ENCODE peak calls at places on chromosomes 2 and 18, in ten cellular contexts. F, Q, Z, C, H, D, B, I, X and L are unnamed samples.

GRCh38 chr2:159227467-159227866 is 59.0 kb downstream of the WDSUB1 start:
- DNase-seq in B (no peak), I (no peak), H (no peak), C (no peak), D (no peak), X (no peak), Z (no peak), Q (no peak), F (no peak), L (no peak)

GRCh38 chr18:77910347-77910746 is 660.7 kb downstream of the GALR1 start:
- DNase-seq in F (no peak), I (no peak), C (no peak), Z (no peak), X (no peak), H (no peak), D (no peak), Q (no peak), B (no peak), L (no peak)

GRCh38 chr2:11750422-11750821 is 4.0 kb downstream of the LPIN1 start:
- DNase-seq in I (peak), C (no peak), X (no peak), F (no peak), H (no peak), Z (no peak), Q (no peak), D (no peak), B (no peak), L (no peak)

GRCh38 chr2:88329815-88330603 is 122.5 kb downstream of the FOXI3 start:
- DNase-seq in H (no peak), I (no peak), C (no peak), X (no peak), Q (no peak), Z (no peak), B (no peak), F (no peak), D (no peak), L (no peak)

GRCh38 chr18:51578403-51578980 is 381.0 kb upstream of the MEX3C start:
- DNase-seq in D (no peak), Q (no peak), B (no peak), H (no peak), C (no peak), Z (no peak), X (no peak), F (no peak), I (no peak), L (no peak)

GRCh38 chr18:73681912-73682311 is 465.7 kb downstream of the FBXO15 start:
- DNase-seq in X (no peak), Z (no peak), Q (no peak), D (no peak), B (no peak), H (no peak), C (no peak), I (no peak), F (no peak), L (no peak)

GRCh38 chr2:128628206-128628605 is 309.5 kb upstream of the HS6ST1 start:
- DNase-seq in X (no peak), B (no peak), Z (no peak), Q (no peak), H (peak), C (peak), D (no peak), F (peak), I (no peak), L (peak)

GRCh38 chr2:181846359-181846758 is 45.2 kb upstream of the ITPRID2 start:
- DNase-seq in F (no peak), I (no peak), X (no peak), C (no peak), D (no peak), Q (no peak), H (no peak), Z (no peak), B (no peak), L (no peak)

GRCh38 chr2:37343537-37344434 is 644 bp upstream of the QPCT start:
- DNase-seq in D (no peak), I (peak), Z (peak), F (no peak), X (peak), C (no peak), H (no peak), B (peak), Q (no peak), L (peak)

GRCh38 chr2:28155071-28155470 is 237.6 kb upstream of the FOSL2 start:
- DNase-seq in I (no peak), H (no peak), X (no peak), D (no peak), Q (no peak), F (no peak), Z (no peak), C (no peak), B (no peak), L (no peak)

GRCh38 chr2:37779123-37779522 is 107.7 kb upstream of the CDC42EP3 start:
- DNase-seq in Z (no peak), I (no peak), F (no peak), C (no peak), Q (no peak), X (no peak), B (peak), H (no peak), D (no peak), L (no peak)

GRCh38 chr2:240929364-240930095 is 23.4 kb downstream of the CROCC2 start:
- DNase-seq in C (no peak), X (no peak), Z (no peak), I (no peak), F (peak), H (no peak), B (no peak), D (no peak), Q (peak), L (no peak)

GRCh38 chr2:27856386-27856785 is 33.8 kb downstream of the RBKS start:
- DNase-seq in B (no peak), Q (no peak), F (no peak), X (no peak), I (no peak), C (no peak), Z (no peak), D (no peak), H (no peak), L (no peak)

GRCh38 chr2:217989221-217989948 is 13.4 kb downstream of the TNS1 start:
- DNase-seq in I (no peak), Q (no peak), C (peak), B (no peak), X (no peak), D (no peak), H (no peak), F (no peak), Z (no peak), L (no peak)
- H3K27ac ChIP-seq in I (no peak), Q (no peak), C (peak), B (no peak), X (peak), D (peak), H (no peak), F (peak), Z (peak), L (peak)

GRCh38 chr2:130377491-130377890 is 21.6 kb downstream of the PTPN18 start:
- DNase-seq in F (peak), X (no peak), B (no peak), Z (no peak), Q (no peak), C (no peak), H (no peak), D (no peak), I (no peak), L (no peak)
- H3K4me3 ChIP-seq in F (no peak), X (no peak), B (no peak), Z (no peak), Q (no peak), C (no peak), H (no peak), D (no peak), I (peak), L (no peak)

GRCh38 chr18:44697315-44697714 is 16.6 kb downstream of the SETBP1 start:
- DNase-seq in Z (no peak), I (no peak), H (no peak), B (no peak), F (no peak), D (no peak), Q (no peak), X (no peak), C (no peak), L (no peak)
- H3K27ac ChIP-seq in Z (no peak), I (no peak), H (no peak), B (no peak), F (peak), D (peak), Q (peak), X (no peak), C (peak), L (peak)

GRCh38 chr2:174682578-174683391 is 81.5 kb downstream of the CHRNA1 start:
- DNase-seq in X (peak), H (peak), C (peak), D (peak), Q (peak), Z (peak), I (no peak), B (peak), F (peak), L (peak)
- H3K4me3 ChIP-seq in X (peak), H (peak), C (peak), D (peak), Q (peak), Z (peak), I (no peak), B (peak), F (peak), L (peak)

GRCh38 chr2:96326564-96326963 is 1.4 kb downstream of the ITPRIPL1 start:
- DNase-seq in C (no peak), H (no peak), F (peak), B (no peak), X (no peak), Q (no peak), Z (no peak), D (no peak), I (no peak), L (no peak)

GRCh38 chr2:96324716-96325037 is 440 bp upstream of the ITPRIPL1 start:
- DNase-seq in X (no peak), Q (no peak), B (no peak), I (no peak), Z (no peak), F (no peak), H (no peak), D (no peak), C (no peak), L (no peak)

GRCh38 chr2:96323849-96324248 is 1.3 kb upstream of the ITPRIPL1 start:
- DNase-seq in C (no peak), I (no peak), X (no peak), F (no peak), H (no peak), D (no peak), Z (no peak), B (no peak), Q (no peak), L (no peak)

GRCh38 chr2:96325884-96326255 is 753 bp downstream of the ITPRIPL1 start:
- DNase-seq in Z (no peak), Q (peak), B (no peak), I (peak), C (no peak), X (no peak), D (no peak), F (peak), H (no peak), L (no peak)

GRCh38 chr2:96325038-96325883 is at the start of gene ITPRIPL1:
- DNase-seq in X (no peak), Q (peak), F (peak), D (peak), B (no peak), C (no peak), H (no peak), Z (no peak), I (peak), L (no peak)
- H3K27ac ChIP-seq in X (peak), Q (peak), F (no peak), D (peak), B (no peak), C (no peak), H (no peak), Z (no peak), I (no peak), L (peak)

GRCh38 chr2:58429285-58429874 is 188.3 kb upstream of the FANCL start:
- DNase-seq in X (no peak), D (no peak), Z (no peak), I (no peak), H (no peak), B (no peak), Q (no peak), C (no peak), F (no peak), L (no peak)
- H3K4me3 ChIP-seq in X (no peak), D (no peak), Z (no peak), I (no peak), H (peak), B (no peak), Q (no peak), C (no peak), F (no peak), L (no peak)

DNA sequence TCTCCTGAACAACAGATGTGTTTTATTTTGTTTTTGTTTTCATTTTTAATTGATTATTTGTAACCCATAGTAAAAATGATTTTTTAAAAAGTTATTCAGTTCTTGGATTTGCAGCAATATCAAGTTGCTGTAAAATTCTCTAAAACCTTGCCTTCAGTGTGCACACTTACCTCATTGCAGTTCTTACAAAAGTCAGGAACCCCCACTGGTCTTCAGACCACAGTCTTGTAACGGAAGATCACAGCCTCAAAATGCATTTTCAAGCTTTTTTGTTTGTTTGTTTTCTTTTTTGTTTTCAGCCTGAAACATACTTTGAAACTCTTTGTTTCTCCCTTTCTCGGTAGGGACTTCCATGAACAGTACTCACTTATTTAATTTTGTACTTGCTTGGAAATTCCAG is 1012.8 kb upstream of the GYPC start:
- DNase-seq in B (no peak), Z (no peak), I (no peak), D (no peak), F (no peak), X (no peak), Q (no peak), H (no peak), C (no peak), L (no peak)
- H3K27ac ChIP-seq in B (no peak), Z (no peak), I (no peak), D (no peak), F (no peak), X (no peak), Q (peak), H (no peak), C (no peak), L (no peak)

GRCh38 chr2:190718652-190719526 is 70.0 kb downstream of the NAB1 start:
- DNase-seq in Q (peak), I (no peak), X (peak), B (no peak), H (no peak), D (peak), Z (peak), C (no peak), F (no peak), L (no peak)
- H3K4me3 ChIP-seq in Q (no peak), I (no peak), X (no peak), B (no peak), H (no peak), D (peak), Z (peak), C (no peak), F (no peak), L (no peak)

DNA sequence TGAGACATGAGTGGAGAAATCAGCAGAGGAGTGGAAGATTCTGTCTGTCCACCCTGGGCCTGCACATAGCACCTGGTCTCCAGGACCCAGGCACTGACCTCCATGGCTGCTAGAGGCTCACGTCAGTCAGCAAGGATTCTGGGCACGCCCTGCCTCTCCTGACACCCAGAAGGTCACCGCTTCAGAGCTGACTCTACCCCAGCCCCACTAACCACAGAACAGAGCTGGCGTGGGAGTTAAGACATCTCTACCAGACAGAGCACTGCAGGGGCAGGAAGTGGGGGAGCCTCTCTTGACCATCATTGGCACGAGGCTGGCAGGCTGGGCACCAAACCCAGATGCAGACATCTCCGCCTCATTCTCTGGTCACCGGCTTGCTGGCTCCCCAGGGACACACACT is 3.0 kb downstream of the ADCY3 start:
- DNase-seq in D (no peak), C (no peak), Z (no peak), Q (no peak), B (peak), I (no peak), F (no peak), H (no peak), X (no peak), L (no peak)
- H3K27ac ChIP-seq in D (no peak), C (no peak), Z (no peak), Q (no peak), B (peak), I (no peak), F (no peak), H (no peak), X (no peak), L (peak)

DNA sequence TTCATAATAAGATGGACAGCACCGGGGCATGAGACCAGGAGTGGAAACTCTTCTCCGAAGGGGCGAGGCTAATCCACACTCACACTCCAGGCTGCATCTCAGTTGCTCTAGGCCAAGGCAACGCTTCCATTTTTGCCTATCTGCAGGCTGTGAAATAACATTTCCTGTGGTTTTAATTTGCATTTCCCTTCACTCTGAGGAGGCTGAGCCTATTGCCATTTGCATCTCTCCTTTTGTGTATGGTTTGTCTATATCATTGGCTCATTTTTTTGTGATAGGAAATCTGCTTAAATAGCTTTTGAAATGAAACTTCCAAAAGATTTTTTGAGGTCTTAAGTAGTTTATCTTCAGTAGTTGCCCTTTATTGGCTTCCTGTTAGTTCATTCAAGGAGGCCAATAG is 57.6 kb downstream of the TPGS2 start:
- DNase-seq in F (no peak), X (no peak), B (no peak), Q (no peak), I (peak), C (no peak), D (no peak), H (no peak), Z (no peak), L (no peak)
- H3K4me3 ChIP-seq in F (no peak), X (no peak), B (no peak), Q (no peak), I (no peak), C (no peak), D (no peak), H (no peak), Z (no peak), L (no peak)